ENCODE peak calls at places on chromosomes 6 and 20, in seven cellular contexts. R is ovary, C is left lung, J is fibroblast of lung, P is lower lobe of right lung, F is heart right ventricle, B is OCI-LY7. A is an unnamed sample.

GRCh38 chr6:145904878-145905277 is 59.3 kb downstream of the SHPRH start:
- DNase-seq in C (no peak), R (no peak), J (no peak), P (no peak), B (peak; percentile 51), F (no peak), A (no peak)

GRCh38 chr6:23704655-23705054 is 421.4 kb upstream of the NRSN1 start:
- DNase-seq in P (no peak), B (no peak), R (no peak), F (no peak), J (no peak), C (no peak), A (no peak)

GRCh38 chr6:111746983-111747773 is 126.1 kb downstream of the FYN start:
- DNase-seq in B (no peak), R (no peak), F (no peak), P (no peak), J (no peak), C (no peak), A (no peak)

GRCh38 chr6:103734016-103734415 is 1125.7 kb downstream of the HACE1 start:
- DNase-seq in F (no peak), J (no peak), R (no peak), C (no peak), B (no peak), P (no peak), A (no peak)

GRCh38 chr6:100453701-100454521 is 10.8 kb downstream of the SIM1 start:
- DNase-seq in J (no peak), R (no peak), C (no peak), P (no peak), B (no peak), F (no peak), A (no peak)

GRCh38 chr6:17015144-17015543 is 86.7 kb upstream of the STMND1 start:
- DNase-seq in F (no peak), C (no peak), J (peak; percentile 96), P (no peak), R (no peak), B (no peak), A (no peak)

GRCh38 chr6:56246941-56247653 is at the start of gene COL21A1:
- DNase-seq in F (peak; percentile 58), C (peak; percentile 53), B (no peak), R (peak; percentile 29), P (peak; percentile 49), J (peak; percentile 33), A (no peak)

GRCh38 chr20:59518881-59519706 is 85.2 kb upstream of the PHACTR3 start:
- DNase-seq in R (no peak), C (no peak), B (peak; percentile 58), P (no peak), J (peak; percentile 28), F (no peak), A (no peak)

GRCh38 chr6:3782876-3783832 is 31.6 kb upstream of the PXDC1 start:
- DNase-seq in C (no peak), F (no peak), R (no peak), J (no peak), P (no peak), B (no peak), A (no peak)

GRCh38 chr6:98942263-98942803 is 5.4 kb downstream of the FBXL4 start:
- DNase-seq in C (no peak), J (no peak), B (no peak), R (no peak), F (no peak), P (no peak), A (no peak)

GRCh38 chr6:44034391-44034861 is 92.8 kb downstream of the MRPL14 start:
- DNase-seq in C (peak; percentile 34), R (no peak), F (no peak), P (peak; percentile 42), B (no peak), J (no peak), A (no peak)

GRCh38 chr6:112501705-112502104 is 154.6 kb downstream of the RFPL4B start:
- DNase-seq in C (peak; percentile 34), B (no peak), J (peak; percentile 69), P (no peak), F (peak; percentile 21), R (peak; percentile 19), A (no peak)

GRCh38 chr6:30238178-30238795 is 25.1 kb upstream of the TRIM26 start:
- DNase-seq in R (no peak), J (peak; percentile 17), B (peak; percentile 61), F (no peak), P (no peak), C (no peak), A (no peak)

GRCh38 chr20:9397928-9398327 is 116.5 kb upstream of the LAMP5 start:
- DNase-seq in B (peak; percentile 63), J (no peak), P (no peak), C (no peak), F (peak; percentile 24), R (no peak), A (no peak)

GRCh38 chr6:51139841-51140462 is 321.3 kb downstream of the TFAP2B start:
- DNase-seq in R (no peak), B (no peak), F (no peak), J (no peak), C (no peak), P (no peak), A (no peak)

GRCh38 chr6:40529040-40529439 is 58.1 kb downstream of the LRFN2 start:
- DNase-seq in R (no peak), B (no peak), P (no peak), F (no peak), J (no peak), C (no peak), A (no peak)

GRCh38 chr20:57396212-57396611 is 5.0 kb downstream of the RBM38 start:
- DNase-seq in F (no peak), B (no peak), P (peak; percentile 36), R (no peak), C (no peak), J (no peak), A (no peak)
- H3K27ac ChIP-seq in F (peak overlapping the region; percentile 96), B (peak overlapping the region; percentile 97), P (no peak overlapping the region), R (peak overlapping the region; percentile 6), C (no peak overlapping the region), J (no peak overlapping the region), A (peak overlapping the region; percentile 96)

DNA sequence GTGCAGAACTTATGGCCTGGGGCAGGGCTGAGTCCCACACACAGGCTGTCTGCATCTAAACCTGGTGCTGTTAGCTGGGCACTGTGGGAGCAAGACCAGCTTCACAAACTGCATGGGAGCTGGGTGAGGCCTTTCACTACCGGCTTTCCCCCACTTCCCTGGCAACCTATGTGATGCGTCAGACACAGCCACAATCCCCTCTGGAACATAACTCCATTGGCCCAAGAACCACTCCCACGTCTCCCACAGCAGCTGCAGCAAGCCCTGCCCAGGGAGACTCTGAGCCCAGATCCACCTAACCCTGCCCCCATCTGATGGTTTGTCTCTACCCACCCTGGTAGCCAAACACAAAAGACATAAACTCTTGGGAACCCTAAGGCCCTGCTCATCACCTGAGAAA is 9.3 kb downstream of the WDR27 start:
- DNase-seq in J (peak; percentile 29), R (no peak), C (no peak), F (no peak), B (no peak), P (no peak), A (no peak)
- H3K4me3 ChIP-seq in J (no peak overlapping the region), R (no peak overlapping the region), C (no peak overlapping the region), F (no peak overlapping the region), B (no peak overlapping the region), P (no peak overlapping the region), A (no peak overlapping the region)

GRCh38 chr20:31542963-31543362 is 28.7 kb downstream of the HM13 start:
- DNase-seq in F (no peak), P (no peak), B (no peak), C (no peak), R (no peak), J (no peak), A (no peak)
- H3K27ac ChIP-seq in F (no peak overlapping the region), P (no peak overlapping the region), B (no peak overlapping the region), C (no peak overlapping the region), R (no peak overlapping the region), J (peak overlapping the region; percentile 43), A (no peak overlapping the region)

DNA sequence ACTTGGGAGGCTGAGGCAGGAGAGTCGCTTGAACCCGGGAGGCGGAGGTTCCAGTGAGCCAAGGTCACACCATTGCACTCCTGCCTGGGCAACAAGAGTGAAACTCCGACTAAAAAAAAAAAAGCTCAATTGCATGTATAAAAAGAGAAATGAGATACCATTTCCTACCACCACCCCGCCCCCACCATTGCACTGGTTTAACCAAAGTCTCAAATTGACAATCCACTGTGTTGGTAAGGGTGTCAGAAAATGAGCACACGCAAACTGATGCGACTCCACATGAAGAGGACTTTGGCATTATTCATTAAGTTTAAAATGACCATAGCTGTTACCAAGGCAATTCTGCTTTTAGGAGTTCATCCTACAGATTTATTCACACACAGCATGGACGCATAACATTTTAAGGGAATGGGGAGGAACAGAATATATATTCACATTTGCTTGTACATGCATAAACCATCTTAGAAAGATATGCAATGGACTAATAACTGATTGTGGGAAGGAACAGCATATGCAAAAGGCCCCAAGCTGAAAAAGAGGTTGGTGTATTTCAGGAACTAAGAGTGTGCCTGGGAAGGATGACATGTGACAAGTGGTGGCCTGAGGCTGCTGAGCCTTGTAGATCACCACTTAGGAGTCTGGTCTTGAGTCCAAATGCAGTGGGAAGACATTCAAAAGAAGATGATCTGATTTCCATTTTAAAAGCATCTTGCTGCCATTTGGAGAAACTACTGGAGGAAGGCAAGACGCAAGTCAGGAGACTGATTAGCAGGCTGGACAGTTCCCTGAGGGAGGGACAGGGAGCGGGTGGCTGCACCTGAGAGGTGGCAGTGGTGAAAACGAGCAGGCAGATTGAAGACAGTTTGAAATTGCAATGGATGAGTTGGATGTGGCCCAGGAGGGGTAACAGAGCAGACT is 37.2 kb upstream of the PTPN1 start:
- DNase-seq in P (no peak), F (no peak), C (peak; percentile 40), R (no peak), J (no peak), B (no peak), A (no peak)
- H3K4me3 ChIP-seq in P (no peak overlapping the region), F (no peak overlapping the region), C (no peak overlapping the region), R (no peak overlapping the region), J (no peak overlapping the region), B (no peak overlapping the region), A (no peak overlapping the region)

A was measured in right atrium auricular region.